ENCODE peak calls at places on chromosomes 2 and 18, in four cellular contexts. P is WERI-Rb-1, M is fibroblast of pulmonary artery, O is lower lobe of right lung. J is an unnamed sample.

GRCh38 chr2:99880148-99880983 is 262.0 kb downstream of the AFF3 start:
- DNase-seq in M (peak), O (no peak), P (peak), J (peak)

GRCh38 chr2:134869941-134870736 is 31.7 kb downstream of the ACMSD start:
- DNase-seq in P (no peak), M (peak), O (no peak), J (no peak)

GRCh38 chr2:71665168-71666093 is 212.1 kb downstream of the DYSF start:
- DNase-seq in M (no peak), P (no peak), O (no peak), J (no peak)

GRCh38 chr2:118521960-118522359 is 325.5 kb downstream of the EN1 start:
- DNase-seq in P (no peak), M (no peak), O (no peak), J (no peak)

GRCh38 chr2:64315561-64315960 is 138.4 kb upstream of the LGALSL start:
- DNase-seq in O (no peak), M (no peak), P (no peak), J (no peak)

GRCh38 chr2:29393676-29394075 is 278.5 kb downstream of the CLIP4 start:
- DNase-seq in O (no peak), P (no peak), M (no peak), J (peak)

GRCh38 chr2:41989503-41990180 is 58.2 kb upstream of the PKDCC start:
- DNase-seq in P (no peak), M (peak), O (no peak), J (no peak)

GRCh38 chr2:103959174-103960125 is 894.5 kb upstream of the POU3F3 start:
- DNase-seq in M (no peak), O (no peak), P (peak), J (peak)

GRCh38 chr2:127388423-127389164 is 819 bp upstream of the MAP3K2 start:
- DNase-seq in O (no peak), P (peak), M (no peak), J (peak)

GRCh38 chr2:85954918-85955420 is 66.2 kb upstream of the ST3GAL5 start:
- DNase-seq in P (no peak), O (peak), M (no peak), J (peak)

GRCh38 chr2:203610558-203610957 is 75.5 kb upstream of the RAPH1 start:
- DNase-seq in M (no peak), P (no peak), O (no peak), J (no peak)

GRCh38 chr2:69242651-69243051 is 144.4 kb downstream of the GFPT1 start:
- DNase-seq in M (no peak), P (peak), O (no peak), J (no peak)

GRCh38 chr18:9827211-9827855 is 58.4 kb upstream of the TXNDC2 start:
- DNase-seq in M (no peak), O (no peak), P (no peak), J (no peak)

GRCh38 chr2:101111917-101112771 is 39.0 kb downstream of the TBC1D8 start:
- DNase-seq in P (no peak), M (peak), O (no peak), J (no peak)

GRCh38 chr2:101107246-101107645 is 43.9 kb downstream of the TBC1D8 start:
- DNase-seq in O (no peak), P (no peak), M (no peak), J (no peak)

GRCh38 chr2:101108357-101108756 is 42.8 kb downstream of the TBC1D8 start:
- DNase-seq in M (no peak), P (no peak), O (no peak), J (no peak)

GRCh38 chr2:101111262-101111838 is 39.8 kb downstream of the TBC1D8 start:
- DNase-seq in M (no peak), P (no peak), O (no peak), J (peak)

DNA sequence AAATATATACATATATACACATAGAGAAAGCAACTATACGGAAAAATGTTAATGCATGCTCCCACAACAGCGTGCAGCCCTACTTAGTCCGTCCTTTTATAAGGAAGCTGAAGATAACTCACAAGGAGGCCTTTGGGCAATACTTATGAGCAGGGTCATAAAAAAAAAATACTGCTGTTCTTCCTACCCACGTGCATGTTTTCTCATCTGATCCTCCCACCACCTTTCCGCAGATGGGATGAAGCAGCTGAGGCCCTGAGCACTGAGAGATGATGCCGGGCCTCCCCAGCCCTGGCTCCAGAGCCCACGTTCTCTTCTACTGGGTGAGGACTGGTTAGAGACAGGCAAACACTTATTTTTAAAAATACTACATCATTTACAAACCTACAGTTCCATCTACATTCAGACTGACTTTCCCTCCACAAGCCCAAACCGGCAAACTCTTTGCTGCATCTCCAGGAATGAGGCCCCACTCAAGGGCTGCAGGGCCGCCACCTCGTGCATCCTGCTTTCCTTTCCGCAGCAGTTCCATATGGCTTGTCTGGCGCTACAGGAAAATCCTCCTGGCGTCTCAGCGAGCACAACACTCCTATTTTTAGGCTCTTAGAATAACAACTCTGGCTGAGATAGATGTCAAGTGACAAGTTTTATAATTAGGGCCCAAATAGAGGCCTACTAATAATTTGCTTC is 41.6 kb downstream of the TBC1D8 start:
- DNase-seq in M (no peak), P (peak), O (no peak), J (no peak)
- H3K4me3 ChIP-seq in M (no peak), P (peak), O (no peak), J (no peak)

GRCh38 chr2:237497820-237498128 is 10.7 kb downstream of the MLPH start:
- DNase-seq in P (no peak), O (peak), M (no peak), J (no peak)
- H3K4me3 ChIP-seq in P (no peak), O (no peak), M (no peak), J (no peak)

GRCh38 chr2:128473175-128474013 is 154.7 kb upstream of the HS6ST1 start:
- DNase-seq in M (peak), O (peak), P (no peak), J (no peak)
- H3K4me3 ChIP-seq in M (peak), O (peak), P (no peak), J (no peak)

DNA sequence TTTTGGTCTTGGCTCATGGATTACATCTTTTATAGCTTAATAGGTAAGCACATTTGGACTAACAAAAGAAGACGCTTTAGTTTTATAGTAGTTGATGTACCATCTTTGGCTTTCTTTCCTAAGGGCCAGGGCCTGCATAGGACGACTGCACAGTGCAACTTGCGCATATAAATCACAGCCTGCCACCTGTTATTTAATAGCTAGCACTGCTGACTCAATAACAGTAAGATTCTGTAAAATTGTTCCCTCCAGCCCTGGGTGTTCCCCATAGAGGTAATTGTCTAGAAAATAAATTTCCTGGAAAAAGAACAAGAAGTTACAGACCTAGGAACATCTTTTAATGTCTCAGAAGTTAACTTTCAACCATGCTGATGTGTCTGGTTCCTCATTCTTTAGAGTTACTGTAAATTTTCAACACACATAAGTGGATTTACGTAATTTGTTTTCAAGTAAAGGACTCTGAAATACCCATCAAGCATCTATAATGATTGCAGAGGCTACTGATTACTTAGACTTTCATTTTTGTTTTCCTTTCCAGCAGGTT is 594.2 kb upstream of the NXPH2 start:
- DNase-seq in P (no peak), O (no peak), M (no peak), J (no peak)
- H3K4me3 ChIP-seq in P (no peak), O (no peak), M (no peak), J (no peak)

DNA sequence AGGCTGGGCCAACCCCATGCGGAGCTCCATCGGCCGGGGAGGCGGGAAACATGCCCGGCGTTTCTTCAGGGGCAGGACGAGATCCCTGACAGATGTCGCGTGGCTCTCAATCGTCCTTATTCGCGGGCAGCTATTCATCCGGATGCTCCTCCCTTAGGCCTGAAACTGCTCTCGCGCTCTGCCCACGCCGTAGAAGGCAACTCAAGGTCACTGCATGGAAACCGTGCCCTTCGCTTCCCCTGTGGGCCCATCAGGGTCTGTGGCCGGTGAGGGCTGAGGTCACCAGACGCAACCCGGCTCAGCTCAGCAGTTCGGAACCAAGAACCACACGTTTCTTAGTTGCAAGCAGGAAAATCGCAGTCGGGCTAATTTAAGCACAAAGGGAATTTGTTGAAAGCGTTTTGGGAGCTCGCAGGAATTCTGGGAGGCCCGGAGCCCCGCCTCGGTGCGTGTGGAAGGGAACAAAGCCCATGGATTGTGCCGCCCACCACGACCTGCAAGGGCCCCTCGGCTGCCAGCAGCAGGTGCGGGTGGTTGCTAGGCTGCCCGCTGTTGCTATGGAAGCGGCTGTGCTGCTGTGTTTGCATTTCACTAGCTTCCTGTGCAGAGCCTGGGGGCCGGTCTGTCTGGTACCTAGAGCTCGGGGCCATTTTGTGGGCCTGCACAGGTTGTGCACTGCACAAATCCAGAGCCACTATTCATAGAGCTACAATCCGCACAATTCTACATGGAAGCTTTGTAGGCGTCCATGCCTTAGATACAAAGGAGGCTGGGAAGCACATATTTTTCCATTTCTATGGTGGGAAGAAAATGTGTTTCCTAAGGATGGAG is 6.1 kb upstream of the ALLC start:
- DNase-seq in P (peak), M (no peak), O (peak), J (peak)
- H3K4me3 ChIP-seq in P (peak), M (no peak), O (peak), J (peak)

GRCh38 chr2:199463708-199464613 is 6.2 kb upstream of the SATB2 start:
- DNase-seq in O (no peak), M (no peak), P (peak), J (no peak)
- H3K4me3 ChIP-seq in O (peak), M (peak), P (peak), J (no peak)

GRCh38 chr2:96772903-96773675 is 12.4 kb downstream of the CNNM4 start:
- DNase-seq in O (no peak), P (no peak), M (no peak), J (no peak)

GRCh38 chr2:96771792-96772618 is 11.3 kb downstream of the CNNM4 start:
- DNase-seq in O (peak), M (no peak), P (no peak), J (peak)

GRCh38 chr2:96775160-96775559 is 14.5 kb downstream of the CNNM4 start:
- DNase-seq in M (no peak), O (no peak), P (no peak), J (no peak)

GRCh38 chr2:96770451-96770850 is 9.7 kb downstream of the CNNM4 start:
- DNase-seq in P (no peak), O (no peak), M (no peak), J (no peak)

GRCh38 chr2:96773922-96774321 is 13.2 kb downstream of the CNNM4 start:
- DNase-seq in O (peak), M (no peak), P (no peak), J (no peak)
- H3K4me3 ChIP-seq in O (peak), M (no peak), P (no peak), J (no peak)